ENCODE peak calls at places on chromosomes 12 and 14, in four cellular contexts. One of them, this sample, is unnamed.

GRCh38 chr12:93197067-93197593 is 180.6 kb upstream of the NUDT4 start:
- DNase-seq in sigmoid colon: no peak
- DNase-seq in neural crest cell: no peak
- DNase-seq in caudate nucleus: no peak
- DNase-seq in this sample: no peak

GRCh38 chr14:59474172-59474571 is 9.0 kb upstream of the GPR135 start:
- DNase-seq in sigmoid colon: no peak
- DNase-seq in neural crest cell: no peak
- DNase-seq in caudate nucleus: no peak
- DNase-seq in this sample: no peak

GRCh38 chr12:99154264-99154982 is 493.1 kb upstream of the GARIN6 start:
- DNase-seq in sigmoid colon: no peak
- DNase-seq in neural crest cell: peak; percentile 20
- DNase-seq in caudate nucleus: peak; percentile 59
- DNase-seq in this sample: no peak

GRCh38 chr14:65223636-65224035 is 121.3 kb upstream of the MAX start:
- DNase-seq in sigmoid colon: no peak
- DNase-seq in neural crest cell: no peak
- DNase-seq in caudate nucleus: no peak
- DNase-seq in this sample: no peak

GRCh38 chr12:70550180-70550577 is 87.0 kb downstream of the PTPRB start:
- DNase-seq in sigmoid colon: no peak
- DNase-seq in neural crest cell: no peak
- DNase-seq in caudate nucleus: no peak
- DNase-seq in this sample: no peak

GRCh38 chr14:61749867-61750266 is 12.4 kb upstream of the SNAPC1 start:
- DNase-seq in sigmoid colon: no peak
- DNase-seq in neural crest cell: no peak
- DNase-seq in caudate nucleus: no peak
- DNase-seq in this sample: no peak

GRCh38 chr14:68211886-68212285 is 392.3 kb downstream of the RAD51B start:
- DNase-seq in sigmoid colon: no peak
- DNase-seq in neural crest cell: no peak
- DNase-seq in caudate nucleus: no peak
- DNase-seq in this sample: no peak

GRCh38 chr12:123832052-123832451 is 70.0 kb downstream of the DNAH10 start:
- DNase-seq in sigmoid colon: no peak
- DNase-seq in neural crest cell: no peak
- DNase-seq in caudate nucleus: no peak
- DNase-seq in this sample: no peak

GRCh38 chr12:63917864-63918742 is 73.6 kb downstream of the SRGAP1 start:
- DNase-seq in sigmoid colon: no peak
- DNase-seq in neural crest cell: no peak
- DNase-seq in caudate nucleus: no peak
- DNase-seq in this sample: no peak

GRCh38 chr12:1925125-1925963 is 6.9 kb upstream of the CACNA2D4 start:
- DNase-seq in sigmoid colon: peak; percentile 55
- DNase-seq in neural crest cell: no peak
- DNase-seq in caudate nucleus: no peak
- DNase-seq in this sample: no peak

GRCh38 chr12:91109148-91109564 is 2.1 kb downstream of the LUM start:
- DNase-seq in sigmoid colon: peak; percentile 85
- DNase-seq in neural crest cell: peak; percentile 44
- DNase-seq in caudate nucleus: no peak
- DNase-seq in this sample: peak; percentile 10

GRCh38 chr12:65300067-65300466 is 21.6 kb downstream of the MSRB3 start:
- DNase-seq in sigmoid colon: no peak
- DNase-seq in neural crest cell: no peak
- DNase-seq in caudate nucleus: no peak
- DNase-seq in this sample: no peak

GRCh38 chr14:86838363-86838762 is 1154.6 kb downstream of the GALC start:
- DNase-seq in sigmoid colon: no peak
- DNase-seq in neural crest cell: no peak
- DNase-seq in caudate nucleus: no peak
- DNase-seq in this sample: peak; percentile 0

GRCh38 chr12:131699434-131699833 is 11.5 kb upstream of the SFSWAP start:
- DNase-seq in sigmoid colon: no peak
- DNase-seq in neural crest cell: no peak
- DNase-seq in caudate nucleus: no peak
- DNase-seq in this sample: no peak

GRCh38 chr14:73713804-73714655 is at the start of gene PNMA1:
- DNase-seq in sigmoid colon: peak; percentile 95
- DNase-seq in neural crest cell: peak; percentile 82
- DNase-seq in caudate nucleus: peak; percentile 82
- DNase-seq in this sample: peak; percentile 80

GRCh38 chr14:43568022-43568421 is 939.1 kb downstream of the FSCB start:
- DNase-seq in sigmoid colon: no peak
- DNase-seq in neural crest cell: no peak
- DNase-seq in caudate nucleus: no peak
- DNase-seq in this sample: no peak

GRCh38 chr12:87756721-87757120 is 272.5 kb downstream of the C12orf50 start:
- DNase-seq in sigmoid colon: no peak
- DNase-seq in neural crest cell: no peak
- DNase-seq in caudate nucleus: no peak
- DNase-seq in this sample: no peak

GRCh38 chr14:92456215-92457017 is 57.2 kb upstream of the RIN3 start:
- DNase-seq in sigmoid colon: peak; percentile 82
- DNase-seq in neural crest cell: peak; percentile 57
- DNase-seq in caudate nucleus: no peak
- DNase-seq in this sample: peak; percentile 32

GRCh38 chr12:33111850-33112249 is 215.3 kb upstream of the PKP2 start:
- DNase-seq in sigmoid colon: no peak
- DNase-seq in neural crest cell: no peak
- DNase-seq in caudate nucleus: no peak
- DNase-seq in this sample: no peak

GRCh38 chr12:117885211-117885610 is 83.6 kb downstream of the KSR2 start:
- DNase-seq in sigmoid colon: no peak
- DNase-seq in neural crest cell: no peak
- DNase-seq in caudate nucleus: no peak
- DNase-seq in this sample: no peak

GRCh38 chr14:90753456-90754005 is 62.7 kb downstream of the TTC7B start:
- DNase-seq in sigmoid colon: no peak
- DNase-seq in neural crest cell: no peak
- DNase-seq in caudate nucleus: no peak
- DNase-seq in this sample: no peak

GRCh38 chr12:104182144-104182543 is 33.4 kb upstream of the TXNRD1 start:
- DNase-seq in sigmoid colon: peak; percentile 97
- DNase-seq in neural crest cell: no peak
- DNase-seq in caudate nucleus: no peak
- DNase-seq in this sample: no peak

GRCh38 chr14:23559921-23560520 is 4.0 kb downstream of the THTPA start:
- DNase-seq in sigmoid colon: no peak
- DNase-seq in neural crest cell: no peak
- DNase-seq in caudate nucleus: no peak
- DNase-seq in this sample: no peak

GRCh38 chr14:68222154-68222553 is 402.6 kb downstream of the RAD51B start:
- DNase-seq in sigmoid colon: no peak
- DNase-seq in neural crest cell: no peak
- DNase-seq in caudate nucleus: no peak
- DNase-seq in this sample: no peak

GRCh38 chr14:94173471-94173884 is 644 bp upstream of the PPP4R4 start:
- DNase-seq in sigmoid colon: no peak
- DNase-seq in neural crest cell: no peak
- DNase-seq in caudate nucleus: no peak
- DNase-seq in this sample: no peak

GRCh38 chr14:55957950-55958349 is 160.3 kb upstream of the PELI2 start:
- DNase-seq in sigmoid colon: no peak
- DNase-seq in neural crest cell: peak; percentile 10
- DNase-seq in caudate nucleus: no peak
- DNase-seq in this sample: no peak